ENCODE peak calls at places on chromosome 18, in seven cellular contexts. V, P, B, X, K, U and M are unnamed samples.

GRCh38 chr18:2878656-2879330 is 32.0 kb downstream of the EMILIN2 start:
- DNase-seq in V (no peak), P (no peak), B (no peak), X (no peak), K (no peak), U (no peak), M (no peak)

GRCh38 chr18:28854964-28855363 is 678.0 kb upstream of the CDH2 start:
- DNase-seq in V (no peak), P (no peak), B (peak), X (no peak), K (peak), U (peak), M (peak)

GRCh38 chr18:60506190-60506589 is 133.6 kb upstream of the MC4R start:
- DNase-seq in V (no peak), P (no peak), B (no peak), X (no peak), K (no peak), U (no peak), M (no peak)

GRCh38 chr18:49021433-49022129 is 70.8 kb upstream of the SMAD7 start:
- DNase-seq in V (peak), P (peak), B (peak), X (peak), K (peak), U (peak), M (no peak)

GRCh38 chr18:57575542-57575941 is 11.0 kb downstream of the FECH start:
- DNase-seq in V (no peak), P (no peak), B (no peak), X (no peak), K (no peak), U (no peak), M (peak)

GRCh38 chr18:2672410-2672809 is 16.9 kb downstream of the SMCHD1 start:
- DNase-seq in V (no peak), P (no peak), B (no peak), X (no peak), K (no peak), U (no peak), M (no peak)

GRCh38 chr18:56696966-56697365 is 45.8 kb downstream of the WDR7 start:
- DNase-seq in V (no peak), P (no peak), B (peak), X (peak), K (peak), U (no peak), M (no peak)

GRCh38 chr18:27808678-27809077 is 368.3 kb downstream of the CDH2 start:
- DNase-seq in V (no peak), P (no peak), B (peak), X (no peak), K (no peak), U (peak), M (no peak)

GRCh38 chr18:37084912-37085311 is 256.0 kb downstream of the KIAA1328 start:
- DNase-seq in V (no peak), P (no peak), B (no peak), X (no peak), K (no peak), U (no peak), M (no peak)

GRCh38 chr18:27135504-27136207 is 49.5 kb downstream of the CHST9 start:
- DNase-seq in V (no peak), P (no peak), B (no peak), X (no peak), K (no peak), U (no peak), M (no peak)

GRCh38 chr18:25533088-25533676 is 181.2 kb upstream of the ZNF521 start:
- DNase-seq in V (no peak), P (no peak), B (peak), X (no peak), K (no peak), U (no peak), M (no peak)
- H3K4me3 ChIP-seq in V (no peak), P (no peak), B (no peak), X (no peak), K (no peak), U (no peak), M (no peak)

GRCh38 chr18:63676526-63676925 is 14.8 kb upstream of the SERPINB3 start:
- DNase-seq in V (no peak), P (no peak), B (no peak), X (peak), K (no peak), U (no peak), M (no peak)
- TF ChIP-seq CTCF in V (no peak), P (peak), B (peak), X (no peak), K (peak), U (no peak), M (peak)

GRCh38 chr18:78981652-78981955 is 2.0 kb downstream of the SALL3 start:
- DNase-seq in V (no peak), P (no peak), B (no peak), X (no peak), K (no peak), U (no peak), M (no peak)
- H3K4me3 ChIP-seq in V (no peak), P (no peak), B (no peak), X (no peak), K (no peak), U (peak), M (no peak)

GRCh38 chr18:11657554-11657953 is 31.5 kb upstream of the GNAL start:
- DNase-seq in V (no peak), P (no peak), B (no peak), X (no peak), K (no peak), U (no peak), M (no peak)

GRCh38 chr18:11657152-11657551 is 31.9 kb upstream of the GNAL start:
- DNase-seq in V (no peak), P (no peak), B (no peak), X (no peak), K (no peak), U (no peak), M (no peak)

GRCh38 chr18:11653521-11653920 is 35.5 kb upstream of the GNAL start:
- DNase-seq in V (no peak), P (no peak), B (no peak), X (no peak), K (no peak), U (no peak), M (no peak)

GRCh38 chr18:11654736-11655604 is 34.1 kb upstream of the GNAL start:
- DNase-seq in V (peak), P (peak), B (no peak), X (peak), K (peak), U (peak), M (peak)

GRCh38 chr18:11655605-11655932 is 33.5 kb upstream of the GNAL start:
- DNase-seq in V (no peak), P (no peak), B (no peak), X (no peak), K (no peak), U (no peak), M (no peak)
- TF ChIP-seq CTCF in V (no peak), P (peak), B (no peak), X (no peak), K (no peak), U (no peak), M (no peak)

DNA sequence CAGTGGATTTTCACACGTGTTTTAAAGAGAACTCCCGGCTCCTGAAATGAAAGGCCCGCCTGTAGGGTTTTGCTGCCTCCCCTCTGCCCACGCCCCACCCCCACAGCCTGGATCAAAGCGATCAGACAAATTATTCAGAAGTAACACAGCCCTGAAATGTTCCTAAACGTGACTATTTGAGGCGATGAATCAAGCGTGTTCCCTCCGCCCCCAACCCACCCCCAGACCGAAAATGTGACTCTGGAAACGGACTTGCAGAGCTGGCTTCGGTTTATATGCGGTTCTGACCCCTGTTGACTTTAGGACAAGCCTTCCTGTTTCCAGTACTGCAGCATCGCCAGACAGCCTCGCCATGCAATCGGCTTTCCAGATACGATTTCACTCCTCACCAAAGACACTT is 28.8 kb upstream of the SMIM21 start:
- DNase-seq in V (no peak), P (no peak), B (no peak), X (no peak), K (no peak), U (peak), M (no peak)
- H3K4me3 ChIP-seq in V (peak), P (peak), B (peak), X (no peak), K (no peak), U (no peak), M (no peak)

DNA sequence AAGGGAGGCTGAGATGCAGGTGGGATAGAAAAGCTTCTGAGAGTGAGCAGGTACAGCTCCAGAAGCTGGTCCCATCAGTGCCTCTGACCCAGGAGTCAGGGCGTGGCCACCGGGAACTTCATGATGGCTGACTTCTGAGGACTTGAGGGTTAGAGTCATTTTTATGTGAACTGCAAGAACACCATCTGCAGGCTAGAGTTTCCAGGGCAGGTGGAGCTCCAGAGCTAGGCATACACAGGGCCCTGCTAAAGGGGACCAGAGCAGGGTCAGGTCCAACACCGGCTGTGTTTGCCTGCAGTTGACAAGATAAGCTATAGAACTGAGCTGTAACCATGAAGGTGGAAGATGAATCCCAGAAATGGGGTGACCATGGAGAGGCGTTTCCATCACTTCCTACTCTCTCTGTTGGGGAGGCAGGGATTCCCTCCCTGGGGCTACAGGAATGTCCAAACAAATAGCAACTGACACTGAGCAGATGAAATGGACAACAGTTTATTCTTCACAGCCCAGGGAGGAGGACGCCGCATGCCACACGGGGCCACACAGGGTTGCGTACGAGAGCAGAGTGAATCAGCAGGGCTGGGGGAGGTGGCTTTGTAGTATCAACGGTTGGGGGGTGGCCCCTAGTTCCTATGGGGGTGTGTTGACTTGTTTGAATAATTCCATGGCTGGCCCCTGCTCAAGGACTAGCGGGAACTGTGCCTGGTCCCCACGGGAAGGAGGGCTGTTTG is 77.6 kb upstream of the ZNF516 start:
- DNase-seq in V (no peak), P (no peak), B (no peak), X (peak), K (no peak), U (no peak), M (no peak)
- TF ChIP-seq CTCF in V (no peak), P (no peak), B (no peak), X (no peak), K (no peak), U (no peak), M (no peak)

GRCh38 chr18:58578321-58578720 is 50.6 kb downstream of the ALPK2 start:
- DNase-seq in V (no peak), P (no peak), B (peak), X (no peak), K (peak), U (peak), M (no peak)
- H3K4me3 ChIP-seq in V (no peak), P (peak), B (peak), X (peak), K (peak), U (peak), M (no peak)